ENCODE peak calls at places on chromosomes 16 and 17, in four cellular contexts. One of them, this sample, is unnamed.

GRCh38 chr17:15341385-15341849 is at the start of gene TEKT3:
- DNase-seq in epithelial cell of esophagus: peak
- DNase-seq in stimulated activated CD4-positive, alpha-beta T cell treated with anti-CD3 and anti-CD28 coated beads, Interleukin-15, amount 100 ng/mL, for 24 hours: peak
- DNase-seq in AG10803: peak
- DNase-seq in this sample: peak

GRCh38 chr17:43406676-43407645 is 8.2 kb downstream of the ARL4D start:
- DNase-seq in epithelial cell of esophagus: peak
- DNase-seq in stimulated activated CD4-positive, alpha-beta T cell treated with anti-CD3 and anti-CD28 coated beads, Interleukin-15, amount 100 ng/mL, for 24 hours: no peak
- DNase-seq in AG10803: peak
- DNase-seq in this sample: no peak

GRCh38 chr17:17792551-17793377 is 44.0 kb downstream of the SREBF1 start:
- DNase-seq in epithelial cell of esophagus: no peak
- DNase-seq in stimulated activated CD4-positive, alpha-beta T cell treated with anti-CD3 and anti-CD28 coated beads, Interleukin-15, amount 100 ng/mL, for 24 hours: peak
- DNase-seq in AG10803: peak
- DNase-seq in this sample: no peak

GRCh38 chr16:84850714-84851113 is 30.9 kb downstream of the CRISPLD2 start:
- DNase-seq in epithelial cell of esophagus: no peak
- DNase-seq in stimulated activated CD4-positive, alpha-beta T cell treated with anti-CD3 and anti-CD28 coated beads, Interleukin-15, amount 100 ng/mL, for 24 hours: no peak
- DNase-seq in AG10803: no peak
- DNase-seq in this sample: no peak

GRCh38 chr17:57834146-57834741 is 15.6 kb downstream of the MRPS23 start:
- DNase-seq in epithelial cell of esophagus: peak
- DNase-seq in stimulated activated CD4-positive, alpha-beta T cell treated with anti-CD3 and anti-CD28 coated beads, Interleukin-15, amount 100 ng/mL, for 24 hours: peak
- DNase-seq in AG10803: peak
- DNase-seq in this sample: peak

GRCh38 chr17:82103588-82104451 is 5.8 kb upstream of the FASN start:
- DNase-seq in epithelial cell of esophagus: peak
- DNase-seq in stimulated activated CD4-positive, alpha-beta T cell treated with anti-CD3 and anti-CD28 coated beads, Interleukin-15, amount 100 ng/mL, for 24 hours: peak
- DNase-seq in AG10803: no peak
- DNase-seq in this sample: no peak

GRCh38 chr17:42311240-42312034 is 23.1 kb downstream of the STAT5A start:
- DNase-seq in epithelial cell of esophagus: peak
- DNase-seq in stimulated activated CD4-positive, alpha-beta T cell treated with anti-CD3 and anti-CD28 coated beads, Interleukin-15, amount 100 ng/mL, for 24 hours: peak
- DNase-seq in AG10803: peak
- DNase-seq in this sample: no peak

GRCh38 chr17:58300336-58300735 is 19.6 kb upstream of the MPO start:
- DNase-seq in epithelial cell of esophagus: no peak
- DNase-seq in stimulated activated CD4-positive, alpha-beta T cell treated with anti-CD3 and anti-CD28 coated beads, Interleukin-15, amount 100 ng/mL, for 24 hours: no peak
- DNase-seq in AG10803: no peak
- DNase-seq in this sample: peak

GRCh38 chr16:3161235-3162018 is 26.6 kb upstream of the OR1F1 start:
- DNase-seq in epithelial cell of esophagus: no peak
- DNase-seq in stimulated activated CD4-positive, alpha-beta T cell treated with anti-CD3 and anti-CD28 coated beads, Interleukin-15, amount 100 ng/mL, for 24 hours: no peak
- DNase-seq in AG10803: no peak
- DNase-seq in this sample: no peak

GRCh38 chr17:35089846-35090193 is 26.3 kb upstream of the RFFL start:
- DNase-seq in epithelial cell of esophagus: peak
- DNase-seq in stimulated activated CD4-positive, alpha-beta T cell treated with anti-CD3 and anti-CD28 coated beads, Interleukin-15, amount 100 ng/mL, for 24 hours: peak
- DNase-seq in AG10803: peak
- DNase-seq in this sample: peak

GRCh38 chr17:33049781-33050414 is 58.3 kb downstream of the SPACA3 start:
- DNase-seq in epithelial cell of esophagus: peak
- DNase-seq in stimulated activated CD4-positive, alpha-beta T cell treated with anti-CD3 and anti-CD28 coated beads, Interleukin-15, amount 100 ng/mL, for 24 hours: peak
- DNase-seq in AG10803: peak
- DNase-seq in this sample: peak

GRCh38 chr17:17479209-17479608 is 2.4 kb downstream of the MED9 start:
- DNase-seq in epithelial cell of esophagus: peak
- DNase-seq in stimulated activated CD4-positive, alpha-beta T cell treated with anti-CD3 and anti-CD28 coated beads, Interleukin-15, amount 100 ng/mL, for 24 hours: no peak
- DNase-seq in AG10803: no peak
- DNase-seq in this sample: no peak

GRCh38 chr16:75433732-75434413 is 570 bp upstream of the CFDP1 start:
- DNase-seq in epithelial cell of esophagus: peak
- DNase-seq in stimulated activated CD4-positive, alpha-beta T cell treated with anti-CD3 and anti-CD28 coated beads, Interleukin-15, amount 100 ng/mL, for 24 hours: no peak
- DNase-seq in AG10803: peak
- DNase-seq in this sample: peak

This sample was measured in RPMI8226.